ENCODE peak calls at places on chromosomes 12 and 14, in seven cellular contexts. L, W, I, B, K, Z and A are unnamed samples.

GRCh38 chr12:109461049-109461845 is 15.9 kb downstream of the KCTD10 start:
- DNase-seq in K (no peak), I (peak), Z (no peak), W (no peak), B (no peak), L (no peak), A (no peak)

GRCh38 chr14:101721951-101722661 is 39.4 kb upstream of the PPP2R5C start:
- DNase-seq in K (no peak), W (no peak), L (no peak), Z (peak), I (peak), B (peak), A (peak)

GRCh38 chr12:106416273-106416672 is 58.7 kb downstream of the POLR3B start:
- DNase-seq in K (no peak), I (peak), Z (no peak), L (no peak), B (no peak), W (no peak), A (no peak)

GRCh38 chr12:106080111-106080732 is 58.5 kb downstream of the NUAK1 start:
- DNase-seq in Z (no peak), L (no peak), B (peak), K (no peak), W (no peak), I (peak), A (peak)

GRCh38 chr12:99910342-99910741 is 74.4 kb downstream of the ANKS1B start:
- DNase-seq in Z (no peak), K (no peak), L (no peak), W (no peak), I (peak), B (no peak), A (no peak)

GRCh38 chr12:93883436-93884154 is 206.4 kb downstream of the CRADD start:
- DNase-seq in I (peak), K (no peak), B (peak), W (no peak), Z (no peak), L (no peak), A (no peak)

GRCh38 chr14:95323917-95324316 is 4.2 kb upstream of the CLMN start:
- DNase-seq in I (no peak), Z (no peak), B (no peak), W (no peak), L (no peak), K (no peak), A (no peak)

GRCh38 chr14:43244142-43244625 is 1262.9 kb downstream of the FSCB start:
- DNase-seq in W (no peak), L (no peak), B (no peak), I (no peak), Z (no peak), K (no peak), A (no peak)

GRCh38 chr12:96985515-96986362 is 78.7 kb downstream of the NEDD1 start:
- DNase-seq in W (no peak), L (peak), I (peak), B (no peak), K (peak), Z (no peak), A (peak)

GRCh38 chr12:75660107-75660530 is 148.7 kb upstream of the KRR1 start:
- DNase-seq in Z (no peak), K (no peak), W (no peak), B (peak), I (peak), L (no peak), A (peak)

GRCh38 chr14:41636492-41637392 is 30.1 kb downstream of the LRFN5 start:
- DNase-seq in B (no peak), K (no peak), I (no peak), Z (no peak), L (no peak), W (no peak), A (no peak)